ENCODE peak calls at places on chromosomes 12 and 14, in nine cellular contexts. One of them, this sample, is unnamed.

GRCh38 chr14:32087173-32087861 is 10.2 kb downstream of the ARHGAP5 start:
- DNase-seq in COR-L47: peak; percentile 1
- DNase-seq in EL: peak; percentile 74
- DNase-seq in heart left ventricle: no peak
- DNase-seq in Karpas-422: no peak
- DNase-seq in fibroblast of mammary gland: peak; percentile 35
- DNase-seq in kidney epithelial cell: peak; percentile 34
- DNase-seq in Calu3: no peak
- DNase-seq in stimulated activated CD4-positive, alpha-beta T cell treated with anti-CD3 and anti-CD28 coated beads, TNF-alpha, amount 100 ng/mL, for 1 hour: no peak
- DNase-seq in this sample: peak; percentile 89

GRCh38 chr12:82057770-82058169 is 298.6 kb upstream of the PPFIA2 start:
- DNase-seq in fibroblast of mammary gland: no peak
- DNase-seq in EL: no peak
- DNase-seq in Calu3: peak; percentile 45
- DNase-seq in kidney epithelial cell: peak; percentile 77
- DNase-seq in heart left ventricle: no peak
- DNase-seq in stimulated activated CD4-positive, alpha-beta T cell treated with anti-CD3 and anti-CD28 coated beads, TNF-alpha, amount 100 ng/mL, for 1 hour: no peak
- DNase-seq in Karpas-422: no peak
- DNase-seq in COR-L47: no peak
- DNase-seq in this sample: peak; percentile 47

GRCh38 chr14:100680439-100681051 is 46.1 kb upstream of the DLK1 start:
- DNase-seq in fibroblast of mammary gland: peak; percentile 8
- DNase-seq in EL: peak; percentile 50
- DNase-seq in Calu3: no peak
- DNase-seq in kidney epithelial cell: no peak
- DNase-seq in stimulated activated CD4-positive, alpha-beta T cell treated with anti-CD3 and anti-CD28 coated beads, TNF-alpha, amount 100 ng/mL, for 1 hour: no peak
- DNase-seq in Karpas-422: no peak
- DNase-seq in COR-L47: no peak
- DNase-seq in heart left ventricle: peak; percentile 52
- DNase-seq in this sample: no peak

GRCh38 chr12:6328945-6329692 is 12.8 kb downstream of the TNFRSF1A start:
- DNase-seq in stimulated activated CD4-positive, alpha-beta T cell treated with anti-CD3 and anti-CD28 coated beads, TNF-alpha, amount 100 ng/mL, for 1 hour: no peak
- DNase-seq in fibroblast of mammary gland: no peak
- DNase-seq in COR-L47: no peak
- DNase-seq in heart left ventricle: no peak
- DNase-seq in kidney epithelial cell: no peak
- DNase-seq in Karpas-422: no peak
- DNase-seq in EL: no peak
- DNase-seq in Calu3: no peak
- DNase-seq in this sample: no peak

GRCh38 chr12:46303039-46303666 is 34.3 kb upstream of the SLC38A1 start:
- DNase-seq in kidney epithelial cell: no peak
- DNase-seq in heart left ventricle: no peak
- DNase-seq in EL: peak; percentile 31
- DNase-seq in stimulated activated CD4-positive, alpha-beta T cell treated with anti-CD3 and anti-CD28 coated beads, TNF-alpha, amount 100 ng/mL, for 1 hour: peak; percentile 7
- DNase-seq in fibroblast of mammary gland: peak; percentile 64
- DNase-seq in COR-L47: peak; percentile 39
- DNase-seq in Calu3: peak; percentile 16
- DNase-seq in Karpas-422: peak; percentile 80
- DNase-seq in this sample: no peak

GRCh38 chr12:52191841-52192791 is at the start of gene KRT80:
- DNase-seq in Karpas-422: no peak
- DNase-seq in fibroblast of mammary gland: peak; percentile 98
- DNase-seq in stimulated activated CD4-positive, alpha-beta T cell treated with anti-CD3 and anti-CD28 coated beads, TNF-alpha, amount 100 ng/mL, for 1 hour: no peak
- DNase-seq in COR-L47: peak; percentile 91
- DNase-seq in kidney epithelial cell: peak; percentile 99
- DNase-seq in EL: peak; percentile 99
- DNase-seq in heart left ventricle: peak; percentile 89
- DNase-seq in Calu3: peak; percentile 92
- DNase-seq in this sample: peak; percentile 100

GRCh38 chr14:31122098-31122611 is 85.4 kb downstream of the HECTD1 start:
- DNase-seq in COR-L47: no peak
- DNase-seq in kidney epithelial cell: no peak
- DNase-seq in EL: no peak
- DNase-seq in stimulated activated CD4-positive, alpha-beta T cell treated with anti-CD3 and anti-CD28 coated beads, TNF-alpha, amount 100 ng/mL, for 1 hour: no peak
- DNase-seq in Calu3: no peak
- DNase-seq in heart left ventricle: no peak
- DNase-seq in fibroblast of mammary gland: peak; percentile 59
- DNase-seq in Karpas-422: no peak
- DNase-seq in this sample: no peak

GRCh38 chr14:98189077-98189476 is 1082.9 kb downstream of the BCL11B start:
- DNase-seq in stimulated activated CD4-positive, alpha-beta T cell treated with anti-CD3 and anti-CD28 coated beads, TNF-alpha, amount 100 ng/mL, for 1 hour: no peak
- DNase-seq in Calu3: no peak
- DNase-seq in heart left ventricle: no peak
- DNase-seq in COR-L47: no peak
- DNase-seq in EL: no peak
- DNase-seq in fibroblast of mammary gland: no peak
- DNase-seq in Karpas-422: no peak
- DNase-seq in kidney epithelial cell: no peak
- DNase-seq in this sample: no peak

GRCh38 chr12:40010899-40011774 is 94.7 kb downstream of the SLC2A13 start:
- DNase-seq in fibroblast of mammary gland: peak; percentile 81
- DNase-seq in kidney epithelial cell: no peak
- DNase-seq in heart left ventricle: peak; percentile 48
- DNase-seq in EL: peak; percentile 67
- DNase-seq in Karpas-422: peak; percentile 86
- DNase-seq in COR-L47: peak; percentile 73
- DNase-seq in stimulated activated CD4-positive, alpha-beta T cell treated with anti-CD3 and anti-CD28 coated beads, TNF-alpha, amount 100 ng/mL, for 1 hour: no peak
- DNase-seq in Calu3: peak; percentile 54
- DNase-seq in this sample: peak; percentile 60

GRCh38 chr14:78341827-78342389 is 171.7 kb downstream of the NRXN3 start:
- DNase-seq in heart left ventricle: no peak
- DNase-seq in stimulated activated CD4-positive, alpha-beta T cell treated with anti-CD3 and anti-CD28 coated beads, TNF-alpha, amount 100 ng/mL, for 1 hour: no peak
- DNase-seq in fibroblast of mammary gland: no peak
- DNase-seq in COR-L47: peak; percentile 19
- DNase-seq in kidney epithelial cell: no peak
- DNase-seq in Karpas-422: no peak
- DNase-seq in EL: no peak
- DNase-seq in Calu3: no peak
- DNase-seq in this sample: no peak

GRCh38 chr12:16076553-16076952 is 165.4 kb downstream of the DERA start:
- DNase-seq in fibroblast of mammary gland: peak; percentile 45
- DNase-seq in Karpas-422: peak; percentile 80
- DNase-seq in COR-L47: peak; percentile 38
- DNase-seq in stimulated activated CD4-positive, alpha-beta T cell treated with anti-CD3 and anti-CD28 coated beads, TNF-alpha, amount 100 ng/mL, for 1 hour: no peak
- DNase-seq in Calu3: peak; percentile 34
- DNase-seq in EL: peak; percentile 37
- DNase-seq in kidney epithelial cell: peak; percentile 2
- DNase-seq in heart left ventricle: no peak
- DNase-seq in this sample: peak; percentile 14

GRCh38 chr12:1880876-1881275 is 37.6 kb downstream of the CACNA2D4 start:
- DNase-seq in heart left ventricle: no peak
- DNase-seq in COR-L47: no peak
- DNase-seq in kidney epithelial cell: no peak
- DNase-seq in fibroblast of mammary gland: no peak
- DNase-seq in Karpas-422: no peak
- DNase-seq in EL: no peak
- DNase-seq in Calu3: no peak
- DNase-seq in stimulated activated CD4-positive, alpha-beta T cell treated with anti-CD3 and anti-CD28 coated beads, TNF-alpha, amount 100 ng/mL, for 1 hour: no peak
- DNase-seq in this sample: no peak

GRCh38 chr14:68807148-68807600 is 14.3 kb upstream of the ZFP36L1 start:
- DNase-seq in EL: peak; percentile 82
- DNase-seq in heart left ventricle: peak; percentile 73
- DNase-seq in Calu3: peak; percentile 35
- DNase-seq in kidney epithelial cell: no peak
- DNase-seq in fibroblast of mammary gland: peak; percentile 82
- DNase-seq in Karpas-422: peak; percentile 75
- DNase-seq in stimulated activated CD4-positive, alpha-beta T cell treated with anti-CD3 and anti-CD28 coated beads, TNF-alpha, amount 100 ng/mL, for 1 hour: no peak
- DNase-seq in COR-L47: no peak
- DNase-seq in this sample: peak; percentile 73

GRCh38 chr12:115572440-115572839 is 705.1 kb downstream of the MED13L start:
- DNase-seq in Karpas-422: no peak
- DNase-seq in stimulated activated CD4-positive, alpha-beta T cell treated with anti-CD3 and anti-CD28 coated beads, TNF-alpha, amount 100 ng/mL, for 1 hour: no peak
- DNase-seq in fibroblast of mammary gland: peak; percentile 38
- DNase-seq in COR-L47: no peak
- DNase-seq in Calu3: no peak
- DNase-seq in heart left ventricle: no peak
- DNase-seq in kidney epithelial cell: no peak
- DNase-seq in EL: no peak
- DNase-seq in this sample: no peak

GRCh38 chr12:25937096-25937495 is 21.4 kb upstream of the RASSF8 start:
- DNase-seq in Calu3: no peak
- DNase-seq in fibroblast of mammary gland: no peak
- DNase-seq in stimulated activated CD4-positive, alpha-beta T cell treated with anti-CD3 and anti-CD28 coated beads, TNF-alpha, amount 100 ng/mL, for 1 hour: no peak
- DNase-seq in kidney epithelial cell: no peak
- DNase-seq in heart left ventricle: no peak
- DNase-seq in EL: no peak
- DNase-seq in Karpas-422: no peak
- DNase-seq in COR-L47: no peak
- DNase-seq in this sample: no peak

GRCh38 chr12:101666017-101666728 is 31.3 kb upstream of the CHPT1 start:
- DNase-seq in stimulated activated CD4-positive, alpha-beta T cell treated with anti-CD3 and anti-CD28 coated beads, TNF-alpha, amount 100 ng/mL, for 1 hour: no peak
- DNase-seq in kidney epithelial cell: no peak
- DNase-seq in EL: no peak
- DNase-seq in Calu3: no peak
- DNase-seq in COR-L47: no peak
- DNase-seq in heart left ventricle: no peak
- DNase-seq in fibroblast of mammary gland: no peak
- DNase-seq in Karpas-422: no peak
- DNase-seq in this sample: no peak

GRCh38 chr12:46661161-46661845 is 164.5 kb downstream of the SLC38A4 start:
- DNase-seq in fibroblast of mammary gland: peak; percentile 93
- DNase-seq in COR-L47: peak; percentile 26
- DNase-seq in stimulated activated CD4-positive, alpha-beta T cell treated with anti-CD3 and anti-CD28 coated beads, TNF-alpha, amount 100 ng/mL, for 1 hour: no peak
- DNase-seq in heart left ventricle: no peak
- DNase-seq in Calu3: peak; percentile 17
- DNase-seq in Karpas-422: peak; percentile 71
- DNase-seq in kidney epithelial cell: peak; percentile 55
- DNase-seq in EL: peak; percentile 87
- DNase-seq in this sample: peak; percentile 59

GRCh38 chr12:77377116-77377515 is 311.7 kb upstream of the E2F7 start:
- DNase-seq in Karpas-422: no peak
- DNase-seq in kidney epithelial cell: no peak
- DNase-seq in COR-L47: no peak
- DNase-seq in stimulated activated CD4-positive, alpha-beta T cell treated with anti-CD3 and anti-CD28 coated beads, TNF-alpha, amount 100 ng/mL, for 1 hour: no peak
- DNase-seq in heart left ventricle: no peak
- DNase-seq in EL: peak; percentile 6
- DNase-seq in Calu3: no peak
- DNase-seq in fibroblast of mammary gland: peak; percentile 91
- DNase-seq in this sample: peak; percentile 59

GRCh38 chr12:51886021-51886710 is 1.7 kb upstream of the ANKRD33 start:
- DNase-seq in Karpas-422: no peak
- DNase-seq in kidney epithelial cell: peak; percentile 78
- DNase-seq in COR-L47: no peak
- DNase-seq in stimulated activated CD4-positive, alpha-beta T cell treated with anti-CD3 and anti-CD28 coated beads, TNF-alpha, amount 100 ng/mL, for 1 hour: no peak
- DNase-seq in fibroblast of mammary gland: peak; percentile 99
- DNase-seq in heart left ventricle: peak; percentile 86
- DNase-seq in EL: peak; percentile 93
- DNase-seq in Calu3: no peak
- DNase-seq in this sample: peak; percentile 56

GRCh38 chr14:69693823-69694729 is 72.9 kb upstream of the SRSF5 start:
- DNase-seq in Karpas-422: peak; percentile 60
- DNase-seq in kidney epithelial cell: peak; percentile 45
- DNase-seq in fibroblast of mammary gland: no peak
- DNase-seq in COR-L47: no peak
- DNase-seq in heart left ventricle: no peak
- DNase-seq in Calu3: peak; percentile 16
- DNase-seq in stimulated activated CD4-positive, alpha-beta T cell treated with anti-CD3 and anti-CD28 coated beads, TNF-alpha, amount 100 ng/mL, for 1 hour: no peak
- DNase-seq in EL: no peak
- DNase-seq in this sample: no peak

GRCh38 chr14:24054324-24054641 is 2.5 kb downstream of the CARMIL3 start:
- DNase-seq in kidney epithelial cell: no peak
- DNase-seq in Calu3: no peak
- DNase-seq in COR-L47: no peak
- DNase-seq in Karpas-422: no peak
- DNase-seq in stimulated activated CD4-positive, alpha-beta T cell treated with anti-CD3 and anti-CD28 coated beads, TNF-alpha, amount 100 ng/mL, for 1 hour: no peak
- DNase-seq in EL: no peak
- DNase-seq in heart left ventricle: peak; percentile 4
- DNase-seq in fibroblast of mammary gland: no peak
- DNase-seq in this sample: no peak

GRCh38 chr12:23674064-23674463 is 275.4 kb downstream of the SOX5 start:
- DNase-seq in EL: no peak
- DNase-seq in Karpas-422: no peak
- DNase-seq in COR-L47: no peak
- DNase-seq in stimulated activated CD4-positive, alpha-beta T cell treated with anti-CD3 and anti-CD28 coated beads, TNF-alpha, amount 100 ng/mL, for 1 hour: no peak
- DNase-seq in kidney epithelial cell: no peak
- DNase-seq in Calu3: no peak
- DNase-seq in heart left ventricle: no peak
- DNase-seq in fibroblast of mammary gland: no peak
- DNase-seq in this sample: no peak

GRCh38 chr12:132949936-132950837 is 5.9 kb downstream of the ZNF605 start:
- DNase-seq in fibroblast of mammary gland: no peak
- DNase-seq in stimulated activated CD4-positive, alpha-beta T cell treated with anti-CD3 and anti-CD28 coated beads, TNF-alpha, amount 100 ng/mL, for 1 hour: no peak
- DNase-seq in COR-L47: no peak
- DNase-seq in EL: no peak
- DNase-seq in Karpas-422: no peak
- DNase-seq in Calu3: no peak
- DNase-seq in kidney epithelial cell: no peak
- DNase-seq in heart left ventricle: no peak
- DNase-seq in this sample: no peak

GRCh38 chr12:131012279-131013069 is 58.8 kb downstream of the ADGRD1 start:
- DNase-seq in heart left ventricle: no peak
- DNase-seq in Karpas-422: no peak
- DNase-seq in Calu3: no peak
- DNase-seq in COR-L47: no peak
- DNase-seq in stimulated activated CD4-positive, alpha-beta T cell treated with anti-CD3 and anti-CD28 coated beads, TNF-alpha, amount 100 ng/mL, for 1 hour: no peak
- DNase-seq in kidney epithelial cell: no peak
- DNase-seq in fibroblast of mammary gland: no peak
- DNase-seq in EL: no peak
- DNase-seq in this sample: no peak

GRCh38 chr12:19435831-19436497 is 3.3 kb upstream of the AEBP2 start:
- DNase-seq in stimulated activated CD4-positive, alpha-beta T cell treated with anti-CD3 and anti-CD28 coated beads, TNF-alpha, amount 100 ng/mL, for 1 hour: no peak
- DNase-seq in fibroblast of mammary gland: no peak
- DNase-seq in kidney epithelial cell: no peak
- DNase-seq in COR-L47: no peak
- DNase-seq in Calu3: no peak
- DNase-seq in heart left ventricle: no peak
- DNase-seq in Karpas-422: no peak
- DNase-seq in EL: no peak
- DNase-seq in this sample: no peak

GRCh38 chr12:131138638-131139362 is 185.1 kb downstream of the ADGRD1 start:
- DNase-seq in Calu3: no peak
- DNase-seq in kidney epithelial cell: no peak
- DNase-seq in EL: no peak
- DNase-seq in heart left ventricle: no peak
- DNase-seq in COR-L47: no peak
- DNase-seq in Karpas-422: no peak
- DNase-seq in fibroblast of mammary gland: no peak
- DNase-seq in stimulated activated CD4-positive, alpha-beta T cell treated with anti-CD3 and anti-CD28 coated beads, TNF-alpha, amount 100 ng/mL, for 1 hour: no peak
- DNase-seq in this sample: no peak

GRCh38 chr14:75267141-75267601 is 11.5 kb upstream of the FOS start:
- DNase-seq in heart left ventricle: no peak
- DNase-seq in EL: peak; percentile 62
- DNase-seq in Calu3: no peak
- DNase-seq in COR-L47: no peak
- DNase-seq in Karpas-422: no peak
- DNase-seq in kidney epithelial cell: no peak
- DNase-seq in stimulated activated CD4-positive, alpha-beta T cell treated with anti-CD3 and anti-CD28 coated beads, TNF-alpha, amount 100 ng/mL, for 1 hour: no peak
- DNase-seq in fibroblast of mammary gland: no peak
- DNase-seq in this sample: peak; percentile 24